ENCODE peak calls at places on chromosomes 3 and 15, in six cellular contexts. I, O, M, V, F and N are unnamed samples.

GRCh38 chr3:49716691-49717538 is 2.6 kb downstream of the AMIGO3 start:
- DNase-seq in I (no peak), O (peak; percentile 48), M (no peak), V (no peak), F (no peak), N (peak; percentile 29)

GRCh38 chr3:144549161-144549560 is 577.5 kb downstream of the DIPK2A start:
- DNase-seq in I (no peak), O (no peak), M (no peak), V (peak; percentile 2), F (no peak), N (no peak)

GRCh38 chr3:179506792-179507191 is 55.5 kb upstream of the GNB4 start:
- DNase-seq in I (no peak), O (no peak), M (no peak), V (no peak), F (no peak), N (no peak)

GRCh38 chr3:165210132-165210531 is 13.9 kb upstream of the SLITRK3 start:
- DNase-seq in I (no peak), O (no peak), M (no peak), V (no peak), F (no peak), N (no peak)

GRCh38 chr3:68972358-68972979 is 40.1 kb upstream of the TAFA4 start:
- DNase-seq in I (peak; percentile 31), O (peak; percentile 81), M (no peak), V (peak; percentile 66), F (peak; percentile 23), N (no peak)

GRCh38 chr3:127337001-127337400 is 49.2 kb upstream of the PRR20G start:
- DNase-seq in I (no peak), O (no peak), M (no peak), V (no peak), F (no peak), N (no peak)

GRCh38 chr3:153161138-153161713 is 800 bp upstream of the RAP2B start:
- DNase-seq in I (peak; percentile 90), O (peak; percentile 99), M (peak; percentile 93), V (peak; percentile 100), F (peak; percentile 96), N (peak; percentile 88)

GRCh38 chr3:120646771-120647449 is 35.1 kb downstream of the HGD start:
- DNase-seq in I (no peak), O (no peak), M (no peak), V (no peak), F (no peak), N (no peak)

GRCh38 chr3:181618260-181618659 is 93.5 kb upstream of the SOX2 start:
- DNase-seq in I (no peak), O (no peak), M (no peak), V (no peak), F (no peak), N (no peak)

GRCh38 chr3:187066228-187066995 is 72.9 kb downstream of the RPL39L start:
- DNase-seq in I (peak; percentile 46), O (no peak), M (no peak), V (peak; percentile 15), F (no peak), N (no peak)

GRCh38 chr3:46277476-46277875 is 35.2 kb downstream of the CCR3 start:
- DNase-seq in I (no peak), O (no peak), M (no peak), V (no peak), F (no peak), N (no peak)

GRCh38 chr15:27690290-27690689 is 408.8 kb downstream of the OCA2 start:
- DNase-seq in I (no peak), O (no peak), M (no peak), V (no peak), F (no peak), N (no peak)

GRCh38 chr3:113212155-113212844 is 943 bp downstream of the BOC start:
- DNase-seq in I (no peak), O (peak; percentile 92), M (no peak), V (peak; percentile 29), F (no peak), N (no peak)

GRCh38 chr3:48859188-48859587 is 11.5 kb upstream of the PRKAR2A start:
- DNase-seq in I (no peak), O (no peak), M (no peak), V (no peak), F (no peak), N (no peak)

GRCh38 chr15:88480981-88481380 is 13.5 kb downstream of the MRPS11 start:
- DNase-seq in I (no peak), O (no peak), M (no peak), V (no peak), F (no peak), N (no peak)

GRCh38 chr3:139537325-139537724 is 2.2 kb downstream of the RBP1 start:
- DNase-seq in I (no peak), O (no peak), M (no peak), V (no peak), F (no peak), N (no peak)

GRCh38 chr15:83913034-83913632 is 259.2 kb downstream of the ADAMTSL3 start:
- DNase-seq in I (no peak), O (no peak), M (no peak), V (no peak), F (no peak), N (no peak)

GRCh38 chr3:19946291-19946831 is 536 bp upstream of the RAB5A start:
- DNase-seq in I (no peak), O (peak; percentile 46), M (no peak), V (no peak), F (no peak), N (no peak)

GRCh38 chr3:155778441-155778840 is 27.6 kb downstream of the C3orf33 start:
- DNase-seq in I (no peak), O (peak; percentile 8), M (no peak), V (no peak), F (no peak), N (no peak)

GRCh38 chr3:112372396-112372795 is 39.4 kb downstream of the CD200 start:
- DNase-seq in I (no peak), O (no peak), M (no peak), V (no peak), F (no peak), N (no peak)

GRCh38 chr3:129686941-129687340 is 80.5 kb upstream of the PLXND1 start:
- DNase-seq in I (no peak), O (no peak), M (no peak), V (no peak), F (no peak), N (no peak)

GRCh38 chr3:150739877-150740645 is 22.9 kb downstream of the SIAH2 start:
- DNase-seq in I (no peak), O (no peak), M (no peak), V (no peak), F (no peak), N (no peak)

GRCh38 chr3:189961525-189962161 is 159.1 kb downstream of the P3H2 start:
- DNase-seq in I (peak; percentile 68), O (peak; percentile 88), M (peak; percentile 79), V (peak; percentile 80), F (peak; percentile 71), N (no peak)

GRCh38 chr3:88595025-88595424 is 445.3 kb downstream of the C3orf38 start:
- DNase-seq in I (no peak), O (no peak), M (no peak), V (peak; percentile 3), F (no peak), N (no peak)

GRCh38 chr3:88589131-88589530 is 439.4 kb downstream of the C3orf38 start:
- DNase-seq in I (no peak), O (no peak), M (no peak), V (peak; percentile 3), F (no peak), N (no peak)
- TF ChIP-seq CTCF in I (no peak), O (no peak), M (no peak), V (no peak), F (no peak), N (no peak)

GRCh38 chr3:29763115-29763514 is 482.2 kb downstream of the RBMS3 start:
- DNase-seq in I (no peak), O (no peak), M (no peak), V (no peak), F (no peak), N (no peak)
- H3K27ac ChIP-seq in I (no peak overlapping the region), O (peak overlapping the region; percentile 41), M (no peak overlapping the region), V (no peak overlapping the region), F (no peak overlapping the region), N (no peak overlapping the region)

GRCh38 chr15:75639191-75639708 is 774 bp downstream of the IMP3 start:
- DNase-seq in I (no peak), O (no peak), M (no peak), V (no peak), F (peak; percentile 39), N (no peak)

GRCh38 chr15:75640483-75641175 is 605 bp upstream of the IMP3 start:
- DNase-seq in I (peak; percentile 62), O (peak; percentile 88), M (peak; percentile 89), V (peak; percentile 70), F (no peak), N (no peak)

GRCh38 chr15:75641603-75642002 is 1.6 kb upstream of the IMP3 start:
- DNase-seq in I (no peak), O (no peak), M (no peak), V (no peak), F (no peak), N (no peak)

GRCh38 chr15:75639709-75640482 is at the start of gene IMP3:
- DNase-seq in I (peak; percentile 94), O (peak; percentile 98), M (peak; percentile 97), V (peak; percentile 97), F (peak; percentile 97), N (peak; percentile 96)

GRCh38 chr15:75641176-75641498 is 1.1 kb upstream of the IMP3 start:
- DNase-seq in I (no peak), O (no peak), M (no peak), V (no peak), F (no peak), N (no peak)
- H3K4me3 ChIP-seq in I (no peak overlapping the region), O (peak overlapping the region; percentile 99), M (no peak overlapping the region), V (no peak overlapping the region), F (no peak overlapping the region), N (peak overlapping the region; percentile 96)

GRCh38 chr3:172223870-172224269 is 184.5 kb downstream of the FNDC3B start:
- DNase-seq in I (no peak), O (no peak), M (no peak), V (no peak), F (no peak), N (no peak)

GRCh38 chr3:172226831-172227230 is 187.5 kb downstream of the FNDC3B start:
- DNase-seq in I (no peak), O (no peak), M (no peak), V (no peak), F (no peak), N (no peak)

GRCh38 chr3:172225215-172225707 is 185.9 kb downstream of the FNDC3B start:
- DNase-seq in I (no peak), O (peak; percentile 26), M (no peak), V (no peak), F (no peak), N (no peak)

GRCh38 chr3:172222474-172223071 is 183.2 kb downstream of the FNDC3B start:
- DNase-seq in I (no peak), O (no peak), M (no peak), V (no peak), F (no peak), N (no peak)

DNA sequence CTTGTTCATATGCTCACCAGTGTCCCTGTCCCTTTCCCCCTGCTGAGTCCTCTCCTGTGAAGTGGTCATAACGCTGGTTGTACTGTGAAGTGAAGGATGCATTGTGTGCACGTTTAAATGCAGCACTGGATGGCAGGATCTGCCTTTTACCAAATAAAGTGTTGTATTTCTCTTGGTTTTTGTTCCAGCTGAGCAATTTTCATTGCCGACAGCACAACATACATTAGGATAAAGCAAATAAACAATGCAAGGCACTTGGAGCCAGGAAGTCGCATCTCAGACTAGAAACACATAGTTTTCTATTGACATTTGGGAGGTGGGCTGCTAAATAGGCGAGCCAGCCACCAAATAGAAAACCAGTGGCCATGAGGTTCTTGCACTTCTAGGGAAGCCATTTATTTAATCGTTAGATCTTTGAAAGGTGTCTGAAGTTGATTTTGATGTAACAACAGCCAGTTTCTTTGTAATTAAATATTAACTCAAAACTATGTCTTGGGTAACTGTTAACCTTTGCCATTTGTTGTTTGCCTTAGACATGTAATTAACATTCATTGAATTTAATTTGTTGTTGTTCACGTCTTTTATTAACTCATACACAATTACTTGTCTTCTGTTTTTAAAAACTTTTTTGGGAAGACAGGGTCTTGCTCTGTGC is 185.3 kb downstream of the FNDC3B start:
- DNase-seq in I (no peak), O (no peak), M (no peak), V (peak; percentile 44), F (no peak), N (no peak)
- TF ChIP-seq CTCF in I (no peak), O (no peak), M (no peak), V (no peak), F (no peak), N (no peak)